ENCODE peak calls at places on chromosomes 7 and 10, in ten cellular contexts. One of them, this sample, is unnamed.

GRCh38 chr10:88507380-88507779 is 75.7 kb downstream of the RNLS start:
- DNase-seq in GM23248: no peak
- DNase-seq in lower lobe of right lung: no peak
- DNase-seq in PC-9: no peak
- DNase-seq in aorta: no peak
- DNase-seq in HepG2: no peak
- DNase-seq in DND-41: no peak
- DNase-seq in heart right ventricle: no peak
- DNase-seq in ovary: no peak
- DNase-seq in fibroblast of lung: no peak
- DNase-seq in this sample: no peak

GRCh38 chr7:33719059-33719581 is 186.2 kb upstream of the BMPER start:
- DNase-seq in GM23248: peak; percentile 62
- DNase-seq in lower lobe of right lung: no peak
- DNase-seq in PC-9: no peak
- DNase-seq in aorta: peak; percentile 60
- DNase-seq in HepG2: no peak
- DNase-seq in DND-41: no peak
- DNase-seq in heart right ventricle: peak; percentile 52
- DNase-seq in ovary: no peak
- DNase-seq in fibroblast of lung: no peak
- DNase-seq in this sample: no peak

GRCh38 chr7:106732045-106732444 is 71.1 kb upstream of the CCDC71L start:
- DNase-seq in GM23248: no peak
- DNase-seq in lower lobe of right lung: no peak
- DNase-seq in PC-9: no peak
- DNase-seq in aorta: no peak
- DNase-seq in HepG2: no peak
- DNase-seq in DND-41: no peak
- DNase-seq in heart right ventricle: no peak
- DNase-seq in ovary: no peak
- DNase-seq in fibroblast of lung: no peak
- DNase-seq in this sample: no peak

GRCh38 chr10:61890881-61891409 is 10.6 kb upstream of the ARID5B start:
- DNase-seq in GM23248: no peak
- DNase-seq in lower lobe of right lung: no peak
- DNase-seq in PC-9: no peak
- DNase-seq in aorta: no peak
- DNase-seq in HepG2: no peak
- DNase-seq in DND-41: no peak
- DNase-seq in heart right ventricle: no peak
- DNase-seq in ovary: no peak
- DNase-seq in fibroblast of lung: no peak
- DNase-seq in this sample: peak; percentile 35

GRCh38 chr7:127413326-127413725 is 20.8 kb upstream of the ZNF800 start:
- DNase-seq in GM23248: no peak
- DNase-seq in lower lobe of right lung: no peak
- DNase-seq in PC-9: no peak
- DNase-seq in aorta: no peak
- DNase-seq in HepG2: no peak
- DNase-seq in DND-41: no peak
- DNase-seq in heart right ventricle: no peak
- DNase-seq in ovary: no peak
- DNase-seq in fibroblast of lung: no peak
- DNase-seq in this sample: no peak

GRCh38 chr10:49768731-49769130 is 6.6 kb upstream of the OGDHL start:
- DNase-seq in GM23248: no peak
- DNase-seq in lower lobe of right lung: no peak
- DNase-seq in PC-9: no peak
- DNase-seq in aorta: no peak
- DNase-seq in HepG2: no peak
- DNase-seq in DND-41: no peak
- DNase-seq in heart right ventricle: no peak
- DNase-seq in ovary: no peak
- DNase-seq in fibroblast of lung: no peak
- DNase-seq in this sample: no peak

GRCh38 chr10:84493951-84494848 is 165.8 kb downstream of the CCSER2 start:
- DNase-seq in GM23248: peak; percentile 76
- DNase-seq in lower lobe of right lung: no peak
- DNase-seq in PC-9: peak; percentile 96
- DNase-seq in aorta: no peak
- DNase-seq in HepG2: no peak
- DNase-seq in DND-41: no peak
- DNase-seq in heart right ventricle: no peak
- DNase-seq in ovary: no peak
- DNase-seq in fibroblast of lung: peak; percentile 82
- DNase-seq in this sample: peak; percentile 91

GRCh38 chr7:36985866-36986402 is 261.6 kb upstream of the AOAH start:
- DNase-seq in GM23248: no peak
- DNase-seq in lower lobe of right lung: no peak
- DNase-seq in PC-9: no peak
- DNase-seq in aorta: no peak
- DNase-seq in HepG2: no peak
- DNase-seq in DND-41: no peak
- DNase-seq in heart right ventricle: no peak
- DNase-seq in ovary: no peak
- DNase-seq in fibroblast of lung: peak; percentile 2
- DNase-seq in this sample: no peak

DNA sequence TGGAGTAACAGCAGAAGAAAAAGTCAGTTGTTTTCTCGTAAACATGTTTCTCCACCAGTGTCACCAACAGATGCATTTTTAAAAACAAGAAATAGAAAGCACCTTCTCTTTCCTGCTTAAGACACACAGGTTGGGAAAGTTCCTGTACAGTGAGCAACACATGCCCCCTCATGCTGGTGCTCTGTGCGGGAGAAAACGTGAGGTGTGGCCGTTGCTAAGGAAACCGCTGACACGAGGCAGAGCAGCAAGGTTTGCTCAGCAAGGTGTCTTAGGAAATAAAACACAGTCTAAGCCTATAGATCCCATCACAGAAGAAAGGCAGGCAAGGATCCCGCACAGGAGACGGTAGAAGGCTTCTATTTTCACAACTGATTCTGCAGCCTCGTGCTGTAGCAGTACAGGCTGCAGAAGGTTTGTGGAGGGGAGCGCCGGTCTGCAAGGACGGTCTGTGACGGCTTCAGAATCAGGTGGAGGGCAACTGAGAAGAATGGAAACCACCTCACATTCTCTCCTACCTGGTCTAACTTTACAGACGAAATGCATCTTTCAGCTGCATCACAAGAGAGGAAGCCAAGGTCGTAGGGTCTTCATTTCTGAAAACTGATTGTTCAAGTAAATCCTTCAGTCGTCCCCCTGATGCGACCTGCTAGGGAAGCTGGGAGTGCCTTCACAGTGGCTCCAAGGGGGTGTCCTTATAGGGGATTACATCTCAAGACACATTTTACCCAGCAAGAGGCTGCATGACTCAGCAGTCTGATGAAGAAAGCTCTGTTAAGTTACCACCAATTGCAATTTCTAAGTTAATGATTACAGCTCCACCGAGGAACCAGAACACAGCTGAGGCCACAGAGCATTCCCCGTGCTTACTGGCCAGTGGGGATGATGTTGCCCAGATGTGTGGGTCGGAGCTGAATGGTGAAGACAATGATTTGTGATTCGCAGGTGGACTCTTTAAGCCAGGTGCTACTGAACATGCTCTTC is 150.7 kb upstream of the KLF14 start:
- DNase-seq in GM23248: peak; percentile 73
- DNase-seq in lower lobe of right lung: peak; percentile 64
- DNase-seq in PC-9: peak; percentile 61
- DNase-seq in aorta: no peak
- DNase-seq in HepG2: peak; percentile 55
- DNase-seq in DND-41: no peak
- DNase-seq in heart right ventricle: no peak
- DNase-seq in ovary: no peak
- DNase-seq in fibroblast of lung: peak; percentile 75
- DNase-seq in this sample: no peak
- H3K27ac ChIP-seq in GM23248: peak overlapping the region; percentile 99
- H3K27ac ChIP-seq in lower lobe of right lung: peak overlapping the region; percentile 46
- H3K27ac ChIP-seq in PC-9: peak overlapping the region; percentile 76
- H3K27ac ChIP-seq in aorta: no peak overlapping the region
- H3K27ac ChIP-seq in HepG2: peak overlapping the region; percentile 60
- H3K27ac ChIP-seq in DND-41: no peak overlapping the region
- H3K27ac ChIP-seq in heart right ventricle: no peak overlapping the region
- H3K27ac ChIP-seq in ovary: no peak overlapping the region
- H3K27ac ChIP-seq in fibroblast of lung: peak overlapping the region; percentile 62
- H3K27ac ChIP-seq in this sample: no peak overlapping the region

DNA sequence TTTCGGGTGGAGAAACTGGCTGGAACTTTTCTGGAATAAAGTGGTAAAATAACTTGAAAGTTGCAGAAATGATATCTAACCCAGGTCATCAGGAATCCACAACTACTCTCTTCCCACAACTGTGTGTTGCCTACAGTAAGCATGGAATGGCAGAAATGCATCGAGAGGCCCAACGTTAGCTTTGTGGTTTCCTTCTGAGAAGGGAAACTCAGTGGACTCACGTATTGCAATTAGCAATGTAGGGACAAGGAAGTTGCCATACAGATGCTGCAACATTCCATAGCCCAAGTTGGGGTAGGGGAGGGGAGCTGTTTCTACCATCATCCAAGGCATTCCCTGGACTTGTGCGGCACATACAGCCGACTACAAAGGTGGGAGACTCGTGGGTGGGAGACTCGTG is 1.9 kb downstream of the PON1 start:
- DNase-seq in GM23248: no peak
- DNase-seq in lower lobe of right lung: no peak
- DNase-seq in PC-9: no peak
- DNase-seq in aorta: no peak
- DNase-seq in HepG2: no peak
- DNase-seq in DND-41: no peak
- DNase-seq in heart right ventricle: no peak
- DNase-seq in ovary: no peak
- DNase-seq in fibroblast of lung: peak; percentile 74
- DNase-seq in this sample: no peak
- H3K4me1 ChIP-seq in GM23248: no peaks in the 10 kb centered on the region
- H3K4me1 ChIP-seq in lower lobe of right lung: no peaks in the 10 kb centered on the region
- H3K4me1 ChIP-seq in PC-9: no peaks in the 10 kb centered on the region
- H3K4me1 ChIP-seq in aorta: no peaks in the 10 kb centered on the region
- H3K4me1 ChIP-seq in HepG2: peaks cover 43% of the 10 kb centered on the region
- H3K4me1 ChIP-seq in DND-41: no peaks in the 10 kb centered on the region
- H3K4me1 ChIP-seq in heart right ventricle: no peaks in the 10 kb centered on the region
- H3K4me1 ChIP-seq in ovary: no peaks in the 10 kb centered on the region
- H3K4me1 ChIP-seq in fibroblast of lung: no peaks in the 10 kb centered on the region
- H3K4me1 ChIP-seq in this sample: no peaks in the 10 kb centered on the region

GRCh38 chr7:148712610-148713330 is 14.1 kb downstream of the CUL1 start:
- DNase-seq in GM23248: peak; percentile 28
- DNase-seq in lower lobe of right lung: no peak
- DNase-seq in PC-9: no peak
- DNase-seq in aorta: no peak
- DNase-seq in HepG2: no peak
- DNase-seq in DND-41: no peak
- DNase-seq in heart right ventricle: no peak
- DNase-seq in ovary: no peak
- DNase-seq in fibroblast of lung: peak; percentile 52
- DNase-seq in this sample: no peak
- H3K27ac ChIP-seq in GM23248: no peak overlapping the region
- H3K27ac ChIP-seq in lower lobe of right lung: no peak overlapping the region
- H3K27ac ChIP-seq in PC-9: peak overlapping the region; percentile 0
- H3K27ac ChIP-seq in aorta: no peak overlapping the region
- H3K27ac ChIP-seq in HepG2: no peak overlapping the region
- H3K27ac ChIP-seq in DND-41: no peak overlapping the region
- H3K27ac ChIP-seq in heart right ventricle: no peak overlapping the region
- H3K27ac ChIP-seq in ovary: no peak overlapping the region
- H3K27ac ChIP-seq in fibroblast of lung: no peak overlapping the region
- H3K27ac ChIP-seq in this sample: no peak overlapping the region

GRCh38 chr7:129613016-129613337 is 1.5 kb downstream of the NRF1 start:
- DNase-seq in GM23248: no peak
- DNase-seq in lower lobe of right lung: no peak
- DNase-seq in PC-9: no peak
- DNase-seq in aorta: no peak
- DNase-seq in HepG2: no peak
- DNase-seq in DND-41: no peak
- DNase-seq in heart right ventricle: no peak
- DNase-seq in ovary: no peak
- DNase-seq in fibroblast of lung: no peak
- DNase-seq in this sample: peak; percentile 9

GRCh38 chr7:129612112-129613015 is 844 bp downstream of the NRF1 start:
- DNase-seq in GM23248: peak; percentile 69
- DNase-seq in lower lobe of right lung: peak; percentile 72
- DNase-seq in PC-9: no peak
- DNase-seq in aorta: peak; percentile 69
- DNase-seq in HepG2: no peak
- DNase-seq in DND-41: peak; percentile 48
- DNase-seq in heart right ventricle: peak; percentile 52
- DNase-seq in ovary: peak; percentile 65
- DNase-seq in fibroblast of lung: peak; percentile 43
- DNase-seq in this sample: peak; percentile 22

GRCh38 chr7:129610709-129611245 is 743 bp upstream of the NRF1 start:
- DNase-seq in GM23248: peak; percentile 24
- DNase-seq in lower lobe of right lung: no peak
- DNase-seq in PC-9: no peak
- DNase-seq in aorta: no peak
- DNase-seq in HepG2: no peak
- DNase-seq in DND-41: no peak
- DNase-seq in heart right ventricle: no peak
- DNase-seq in ovary: no peak
- DNase-seq in fibroblast of lung: no peak
- DNase-seq in this sample: no peak

GRCh38 chr7:129609666-129610065 is 1.9 kb upstream of the NRF1 start:
- DNase-seq in GM23248: peak; percentile 61
- DNase-seq in lower lobe of right lung: no peak
- DNase-seq in PC-9: no peak
- DNase-seq in aorta: no peak
- DNase-seq in HepG2: no peak
- DNase-seq in DND-41: no peak
- DNase-seq in heart right ventricle: no peak
- DNase-seq in ovary: no peak
- DNase-seq in fibroblast of lung: peak; percentile 25
- DNase-seq in this sample: no peak

DNA sequence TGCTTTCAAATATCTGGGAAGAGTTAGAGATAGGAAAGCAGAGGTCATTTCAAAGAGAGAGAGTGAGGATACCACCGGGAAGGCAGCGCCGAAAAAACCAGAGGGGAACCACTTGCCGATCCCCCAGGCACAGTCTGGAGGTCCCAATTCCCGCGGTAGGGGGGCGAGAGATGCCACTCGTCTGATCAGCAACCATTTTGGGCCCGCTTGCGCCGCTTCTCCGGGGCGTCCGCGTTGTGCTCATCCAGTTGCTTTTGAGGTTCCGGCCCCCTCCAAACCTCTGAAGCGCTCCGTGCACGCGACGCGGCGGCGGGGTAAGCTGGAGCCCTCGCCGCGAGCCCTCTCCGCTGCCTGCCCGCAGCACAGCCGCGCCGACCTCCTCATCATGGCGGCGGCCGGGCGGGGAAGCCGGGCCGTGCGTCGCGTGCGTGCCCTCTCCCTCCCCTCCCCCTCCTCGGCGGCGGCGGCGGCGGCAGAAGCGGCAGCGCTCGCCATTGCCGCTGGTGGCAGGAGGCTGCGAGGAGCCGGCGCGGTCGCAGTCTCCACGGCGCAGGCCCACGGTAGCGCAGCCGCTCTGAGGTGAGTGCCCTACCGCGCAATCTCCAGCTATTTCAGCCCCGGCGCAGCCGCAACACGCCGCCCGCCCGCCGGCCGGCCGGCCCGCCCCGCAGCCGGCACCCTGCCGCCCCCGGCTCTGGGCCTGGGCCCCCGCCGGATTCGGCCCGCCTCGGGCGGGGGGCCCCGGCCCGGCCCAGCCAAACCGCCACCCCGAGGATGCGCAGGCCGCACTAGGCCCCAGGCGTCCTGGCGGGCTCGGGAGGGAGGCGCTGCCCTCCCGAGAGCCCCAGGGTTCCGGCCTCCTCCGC is at the start of gene NRF1:
- DNase-seq in GM23248: peak; percentile 95
- DNase-seq in lower lobe of right lung: peak; percentile 93
- DNase-seq in PC-9: peak; percentile 67
- DNase-seq in aorta: peak; percentile 93
- DNase-seq in HepG2: peak; percentile 67
- DNase-seq in DND-41: peak; percentile 89
- DNase-seq in heart right ventricle: peak; percentile 92
- DNase-seq in ovary: peak; percentile 85
- DNase-seq in fibroblast of lung: peak; percentile 91
- DNase-seq in this sample: peak; percentile 72
- H3K4me1 ChIP-seq in GM23248: peaks cover 23% of the 10 kb centered on the region
- H3K4me1 ChIP-seq in lower lobe of right lung: peaks cover 46% of the 10 kb centered on the region
- H3K4me1 ChIP-seq in PC-9: peaks cover 29% of the 10 kb centered on the region
- H3K4me1 ChIP-seq in aorta: no peaks in the 10 kb centered on the region
- H3K4me1 ChIP-seq in HepG2: peaks cover 54% of the 10 kb centered on the region
- H3K4me1 ChIP-seq in DND-41: peaks cover 56% of the 10 kb centered on the region
- H3K4me1 ChIP-seq in heart right ventricle: peaks cover 66% of the 10 kb centered on the region
- H3K4me1 ChIP-seq in ovary: peaks cover 12% of the 10 kb centered on the region
- H3K4me1 ChIP-seq in fibroblast of lung: peaks cover 2% of the 10 kb centered on the region
- H3K4me1 ChIP-seq in this sample: peaks cover 20% of the 10 kb centered on the region

This sample was measured in foreskin keratinocyte.